ENCODE peak calls at places on chromosomes 5 and 9, in six cellular contexts. One of them, this sample, is unnamed.

GRCh38 chr5:123298335-123299010 is 124.7 kb downstream of the CEP120 start:
- DNase-seq in HepG2: no peak
- DNase-seq in WTC11: no peak
- DNase-seq in H1: no peak
- DNase-seq in K562: no peak
- DNase-seq in GM12878: no peak
- DNase-seq in this sample: no peak

GRCh38 chr9:116633444-116633843 is 53.7 kb upstream of the TRIM32 start:
- DNase-seq in HepG2: no peak
- DNase-seq in WTC11: no peak
- DNase-seq in H1: no peak
- DNase-seq in K562: no peak
- DNase-seq in GM12878: no peak
- DNase-seq in this sample: no peak

GRCh38 chr5:164296603-164297080 is 791.2 kb downstream of the MAT2B start:
- DNase-seq in HepG2: no peak
- DNase-seq in WTC11: peak; percentile 73
- DNase-seq in H1: peak; percentile 68
- DNase-seq in K562: no peak
- DNase-seq in GM12878: no peak
- DNase-seq in this sample: peak; percentile 87

GRCh38 chr5:19903611-19904010 is 84.4 kb downstream of the CDH18 start:
- DNase-seq in HepG2: no peak
- DNase-seq in WTC11: no peak
- DNase-seq in H1: no peak
- DNase-seq in K562: no peak
- DNase-seq in GM12878: no peak
- DNase-seq in this sample: no peak

GRCh38 chr9:127545196-127546124 is 66.6 kb upstream of the STXBP1 start:
- DNase-seq in HepG2: peak; percentile 96
- DNase-seq in WTC11: no peak
- DNase-seq in H1: no peak
- DNase-seq in K562: peak; percentile 32
- DNase-seq in GM12878: no peak
- DNase-seq in this sample: no peak

GRCh38 chr5:128053291-128053954 is 30.1 kb upstream of the SLC12A2 start:
- DNase-seq in HepG2: peak; percentile 2
- DNase-seq in WTC11: no peak
- DNase-seq in H1: no peak
- DNase-seq in K562: no peak
- DNase-seq in GM12878: no peak
- DNase-seq in this sample: no peak

GRCh38 chr5:125342938-125343401 is 596.5 kb upstream of the ZNF608 start:
- DNase-seq in HepG2: no peak
- DNase-seq in WTC11: no peak
- DNase-seq in H1: no peak
- DNase-seq in K562: no peak
- DNase-seq in GM12878: no peak
- DNase-seq in this sample: no peak

GRCh38 chr5:72878854-72879253 is 62.4 kb downstream of the TNPO1 start:
- DNase-seq in HepG2: no peak
- DNase-seq in WTC11: no peak
- DNase-seq in H1: no peak
- DNase-seq in K562: no peak
- DNase-seq in GM12878: no peak
- DNase-seq in this sample: no peak

GRCh38 chr5:162593881-162594280 is 526.3 kb downstream of the GABRG2 start:
- DNase-seq in HepG2: no peak
- DNase-seq in WTC11: no peak
- DNase-seq in H1: no peak
- DNase-seq in K562: peak; percentile 9
- DNase-seq in GM12878: no peak
- DNase-seq in this sample: peak; percentile 28

GRCh38 chr9:99023831-99024230 is 80.1 kb downstream of the COL15A1 start:
- DNase-seq in HepG2: no peak
- DNase-seq in WTC11: no peak
- DNase-seq in H1: no peak
- DNase-seq in K562: no peak
- DNase-seq in GM12878: no peak
- DNase-seq in this sample: no peak

GRCh38 chr5:172690258-172691075 is 49.4 kb downstream of the NEURL1B start:
- DNase-seq in HepG2: no peak
- DNase-seq in WTC11: no peak
- DNase-seq in H1: no peak
- DNase-seq in K562: no peak
- DNase-seq in GM12878: peak; percentile 42
- DNase-seq in this sample: no peak

GRCh38 chr9:113376634-113377531 is at the start of gene HDHD3:
- DNase-seq in HepG2: peak; percentile 71
- DNase-seq in WTC11: peak; percentile 80
- DNase-seq in H1: peak; percentile 87
- DNase-seq in K562: peak; percentile 95
- DNase-seq in GM12878: peak; percentile 40
- DNase-seq in this sample: peak; percentile 92

GRCh38 chr5:152439791-152440190 is 34.7 kb upstream of the NMUR2 start:
- DNase-seq in HepG2: no peak
- DNase-seq in WTC11: no peak
- DNase-seq in H1: no peak
- DNase-seq in K562: no peak
- DNase-seq in GM12878: no peak
- DNase-seq in this sample: no peak

GRCh38 chr5:99386406-99387075 is 457.7 kb upstream of the CHD1 start:
- DNase-seq in HepG2: no peak
- DNase-seq in WTC11: no peak
- DNase-seq in H1: no peak
- DNase-seq in K562: no peak
- DNase-seq in GM12878: no peak
- DNase-seq in this sample: no peak

GRCh38 chr9:106717686-106718085 is 145.3 kb upstream of the ZNF462 start:
- DNase-seq in HepG2: no peak
- DNase-seq in WTC11: no peak
- DNase-seq in H1: no peak
- DNase-seq in K562: no peak
- DNase-seq in GM12878: no peak
- DNase-seq in this sample: peak; percentile 28

GRCh38 chr9:76654575-76654974 is 109.7 kb upstream of the PCA3 start:
- DNase-seq in HepG2: no peak
- DNase-seq in WTC11: no peak
- DNase-seq in H1: no peak
- DNase-seq in K562: no peak
- DNase-seq in GM12878: no peak
- DNase-seq in this sample: no peak

GRCh38 chr5:1380910-1381309 is 36.0 kb upstream of the CLPTM1L start:
- DNase-seq in HepG2: no peak
- DNase-seq in WTC11: no peak
- DNase-seq in H1: no peak
- DNase-seq in K562: no peak
- DNase-seq in GM12878: no peak
- DNase-seq in this sample: no peak

GRCh38 chr5:139795074-139796001 is at the start of gene PSD2:
- DNase-seq in HepG2: no peak
- DNase-seq in WTC11: peak; percentile 61
- DNase-seq in H1: peak; percentile 73
- DNase-seq in K562: peak; percentile 80
- DNase-seq in GM12878: no peak
- DNase-seq in this sample: peak; percentile 83

GRCh38 chr9:115946530-115946929 is 207.1 kb upstream of the PAPPA start:
- DNase-seq in HepG2: peak; percentile 88
- DNase-seq in WTC11: no peak
- DNase-seq in H1: no peak
- DNase-seq in K562: no peak
- DNase-seq in GM12878: no peak
- DNase-seq in this sample: no peak

GRCh38 chr9:122406264-122406890 is 35.6 kb downstream of the PTGS1 start:
- DNase-seq in HepG2: no peak
- DNase-seq in WTC11: no peak
- DNase-seq in H1: no peak
- DNase-seq in K562: no peak
- DNase-seq in GM12878: no peak
- DNase-seq in this sample: no peak

GRCh38 chr9:122397749-122398148 is 26.9 kb downstream of the PTGS1 start:
- DNase-seq in HepG2: no peak
- DNase-seq in WTC11: no peak
- DNase-seq in H1: no peak
- DNase-seq in K562: no peak
- DNase-seq in GM12878: no peak
- DNase-seq in this sample: no peak

GRCh38 chr9:122398371-122398924 is 27.6 kb downstream of the PTGS1 start:
- DNase-seq in HepG2: no peak
- DNase-seq in WTC11: no peak
- DNase-seq in H1: no peak
- DNase-seq in K562: no peak
- DNase-seq in GM12878: no peak
- DNase-seq in this sample: no peak

GRCh38 chr9:122403381-122404002 is 32.7 kb downstream of the PTGS1 start:
- DNase-seq in HepG2: no peak
- DNase-seq in WTC11: no peak
- DNase-seq in H1: no peak
- DNase-seq in K562: no peak
- DNase-seq in GM12878: no peak
- DNase-seq in this sample: no peak

DNA sequence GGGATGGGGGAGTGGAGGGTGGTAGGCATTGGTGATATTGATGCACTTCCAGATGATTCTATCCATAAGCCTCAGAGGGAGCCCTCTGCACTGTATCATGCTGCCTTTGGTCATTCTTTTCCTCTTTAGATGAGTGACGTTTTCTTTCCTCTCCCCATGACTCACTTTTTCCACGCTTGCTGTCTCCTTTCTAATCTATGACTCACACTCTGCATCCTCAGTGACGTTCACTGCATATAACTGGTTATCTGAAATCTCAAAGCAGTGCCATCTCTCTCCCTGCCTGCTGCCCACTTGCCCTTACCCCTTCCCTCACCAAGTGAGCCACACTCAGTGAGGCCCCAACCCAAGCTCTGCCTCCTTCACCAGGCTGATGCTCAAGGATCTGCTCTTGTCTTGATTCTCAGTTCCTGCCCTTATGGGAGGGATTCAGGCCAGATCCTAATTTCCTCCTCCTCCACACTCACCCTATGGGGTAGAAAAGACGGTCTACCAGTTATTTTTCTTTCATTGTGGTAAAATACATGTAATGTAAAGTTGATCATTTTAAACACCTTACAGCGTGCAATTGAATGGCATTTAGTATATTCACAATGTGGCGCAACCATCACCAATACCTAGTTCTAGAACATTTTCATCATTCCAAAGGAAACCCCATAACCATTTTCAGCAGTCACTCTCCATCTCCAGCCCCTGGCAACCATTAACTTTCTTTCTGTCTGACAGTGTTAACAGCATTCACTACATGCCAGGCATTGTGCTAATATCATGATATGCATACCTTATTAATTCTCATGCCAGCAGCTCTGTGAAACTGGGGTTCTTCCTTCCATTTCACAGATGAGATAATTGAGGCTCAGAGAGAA is 31.8 kb downstream of the PTGS1 start:
- DNase-seq in HepG2: peak; percentile 27
- DNase-seq in WTC11: no peak
- DNase-seq in H1: no peak
- DNase-seq in K562: peak; percentile 53
- DNase-seq in GM12878: no peak
- DNase-seq in this sample: no peak
- TF ChIP-seq CREB1 in HepG2: no peak
- TF ChIP-seq CREB1 in WTC11: no peak
- TF ChIP-seq CREB1 in H1: no peak
- TF ChIP-seq CREB1 in K562: peak; percentile 88
- TF ChIP-seq CREB1 in GM12878: peak; percentile 32
- TF ChIP-seq CREB1 in this sample: no peak

GRCh38 chr9:88991066-88992030 is at the start of gene S1PR3:
- DNase-seq in HepG2: no peak
- DNase-seq in WTC11: peak; percentile 78
- DNase-seq in H1: peak; percentile 81
- DNase-seq in K562: peak; percentile 69
- DNase-seq in GM12878: no peak
- DNase-seq in this sample: peak; percentile 77

GRCh38 chr9:88992556-88992955 is 1.3 kb downstream of the S1PR3 start:
- DNase-seq in HepG2: no peak
- DNase-seq in WTC11: no peak
- DNase-seq in H1: peak; percentile 16
- DNase-seq in K562: no peak
- DNase-seq in GM12878: no peak
- DNase-seq in this sample: no peak

GRCh38 chr9:88988796-88989641 is 2.2 kb upstream of the S1PR3 start:
- DNase-seq in HepG2: no peak
- DNase-seq in WTC11: no peak
- DNase-seq in H1: no peak
- DNase-seq in K562: no peak
- DNase-seq in GM12878: no peak
- DNase-seq in this sample: no peak

GRCh38 chr9:88989961-88990570 is 1.2 kb upstream of the S1PR3 start:
- DNase-seq in HepG2: no peak
- DNase-seq in WTC11: peak; percentile 46
- DNase-seq in H1: peak; percentile 75
- DNase-seq in K562: no peak
- DNase-seq in GM12878: no peak
- DNase-seq in this sample: peak; percentile 76

GRCh38 chr9:88990721-88991065 is 575 bp upstream of the S1PR3 start:
- DNase-seq in HepG2: no peak
- DNase-seq in WTC11: peak; percentile 72
- DNase-seq in H1: no peak
- DNase-seq in K562: no peak
- DNase-seq in GM12878: no peak
- DNase-seq in this sample: peak; percentile 77
- TF ChIP-seq CREB1 in HepG2: no peak
- TF ChIP-seq CREB1 in WTC11: no peak
- TF ChIP-seq CREB1 in H1: no peak
- TF ChIP-seq CREB1 in K562: no peak
- TF ChIP-seq CREB1 in GM12878: no peak
- TF ChIP-seq CREB1 in this sample: no peak

GRCh38 chr5:169301386-169301930 is 519 bp upstream of the SLIT3 start:
- DNase-seq in HepG2: no peak
- DNase-seq in WTC11: no peak
- DNase-seq in H1: no peak
- DNase-seq in K562: no peak
- DNase-seq in GM12878: no peak
- DNase-seq in this sample: peak; percentile 48
- TF ChIP-seq CREB1 in HepG2: no peak
- TF ChIP-seq CREB1 in WTC11: no peak
- TF ChIP-seq CREB1 in H1: no peak
- TF ChIP-seq CREB1 in K562: no peak
- TF ChIP-seq CREB1 in GM12878: no peak
- TF ChIP-seq CREB1 in this sample: no peak

GRCh38 chr9:134284741-134285140 is 41.5 kb upstream of the RXRA start:
- DNase-seq in HepG2: no peak
- DNase-seq in WTC11: no peak
- DNase-seq in H1: no peak
- DNase-seq in K562: no peak
- DNase-seq in GM12878: no peak
- DNase-seq in this sample: no peak

GRCh38 chr9:134282138-134282650 is 44.1 kb upstream of the RXRA start:
- DNase-seq in HepG2: no peak
- DNase-seq in WTC11: no peak
- DNase-seq in H1: no peak
- DNase-seq in K562: no peak
- DNase-seq in GM12878: no peak
- DNase-seq in this sample: no peak

GRCh38 chr9:134283692-134284265 is 42.5 kb upstream of the RXRA start:
- DNase-seq in HepG2: no peak
- DNase-seq in WTC11: no peak
- DNase-seq in H1: no peak
- DNase-seq in K562: no peak
- DNase-seq in GM12878: no peak
- DNase-seq in this sample: no peak

GRCh38 chr9:134284273-134284672 is 42.0 kb upstream of the RXRA start:
- DNase-seq in HepG2: no peak
- DNase-seq in WTC11: no peak
- DNase-seq in H1: no peak
- DNase-seq in K562: no peak
- DNase-seq in GM12878: no peak
- DNase-seq in this sample: no peak

GRCh38 chr9:134283111-134283515 is 43.1 kb upstream of the RXRA start:
- DNase-seq in HepG2: no peak
- DNase-seq in WTC11: no peak
- DNase-seq in H1: no peak
- DNase-seq in K562: no peak
- DNase-seq in GM12878: no peak
- DNase-seq in this sample: no peak
- TF ChIP-seq CREB1 in HepG2: no peak
- TF ChIP-seq CREB1 in WTC11: no peak
- TF ChIP-seq CREB1 in H1: no peak
- TF ChIP-seq CREB1 in K562: no peak
- TF ChIP-seq CREB1 in GM12878: no peak
- TF ChIP-seq CREB1 in this sample: no peak